ENCODE peak calls at places on chromosome 19, in eight cellular contexts. J is RWPE1; P is activated CD8-positive, alpha-beta memory T cell treated with anti-CD3 and anti-CD28 coated beads for 4 hours; L is NCI-H460; R is stimulated activated CD8-positive, alpha-beta memory T cell treated with anti-CD3 and anti-CD28 coated beads, Interleukin-7, amount 100 ng/mL, for 24 hours; E is naive thymus-derived CD8-positive, alpha-beta T cell; K is frontal cortex; I is left ventricle myocardium inferior. N is an unnamed sample.

GRCh38 chr19:55069137-55069858 is 6.3 kb upstream of the RDH13 start:
- DNase-seq in K (no peak), E (no peak), R (no peak), P (no peak), J (peak; percentile 56), L (no peak), I (no peak), N (peak; percentile 93)

GRCh38 chr19:40395956-40396355 is 6.0 kb upstream of the HIPK4 start:
- DNase-seq in J (no peak), K (no peak), P (no peak), E (no peak), L (no peak), I (no peak), R (no peak), N (no peak)

GRCh38 chr19:48308695-48309586 is 16.4 kb upstream of the EMP3 start:
- DNase-seq in I (no peak), L (no peak), R (no peak), E (no peak), P (no peak), K (no peak), J (no peak), N (peak; percentile 36)

GRCh38 chr19:5036733-5037681 is 68.1 kb downstream of the KDM4B start:
- DNase-seq in K (peak; percentile 70), E (no peak), P (no peak), J (no peak), R (no peak), I (peak; percentile 52), L (no peak), N (peak; percentile 69)

GRCh38 chr19:1744822-1745563 is 8.3 kb upstream of the ONECUT3 start:
- DNase-seq in P (no peak), L (no peak), E (no peak), K (no peak), J (no peak), I (no peak), R (no peak), N (no peak)

GRCh38 chr19:27860309-27860934 is 1352.5 kb downstream of the UQCRFS1 start:
- DNase-seq in E (no peak), L (no peak), R (no peak), K (no peak), J (no peak), P (no peak), I (no peak), N (no peak)

GRCh38 chr19:58279042-58279924 is 528 bp downstream of the ZNF8 start:
- DNase-seq in J (peak; percentile 54), P (peak; percentile 17), R (peak; percentile 27), I (peak; percentile 84), L (peak; percentile 14), E (no peak), K (peak; percentile 21), N (peak; percentile 62)

GRCh38 chr19:29674374-29675119 is 9.3 kb downstream of the PLEKHF1 start:
- DNase-seq in R (no peak), L (no peak), J (no peak), K (no peak), I (no peak), P (no peak), E (no peak), N (no peak)

GRCh38 chr19:47587295-47587694 is 14.3 kb upstream of the ZNF541 start:
- DNase-seq in K (no peak), P (no peak), I (no peak), J (peak; percentile 30), R (no peak), L (no peak), E (no peak), N (peak; percentile 58)

GRCh38 chr19:38705197-38706019 is 38.9 kb downstream of the CAPN12 start:
- DNase-seq in L (no peak), E (no peak), K (no peak), I (peak; percentile 71), J (no peak), P (no peak), R (no peak), N (no peak)

GRCh38 chr19:36113895-36114762 is 546 bp downstream of the POLR2I start:
- DNase-seq in E (no peak), P (no peak), R (peak; percentile 15), K (peak; percentile 48), J (no peak), L (no peak), I (no peak), N (peak; percentile 51)

GRCh38 chr19:20482721-20483120 is 82.9 kb downstream of the ZNF737 start:
- DNase-seq in J (no peak), L (no peak), I (no peak), R (no peak), E (no peak), P (no peak), K (no peak), N (no peak)

GRCh38 chr19:41025871-41026270 is 34.8 kb downstream of the CYP2B6 start:
- DNase-seq in J (no peak), K (no peak), E (no peak), I (no peak), R (no peak), L (no peak), P (no peak), N (no peak)

GRCh38 chr19:13794388-13794751 is 873 bp upstream of the ZSWIM4 start:
- DNase-seq in P (no peak), E (no peak), K (no peak), I (peak; percentile 83), R (no peak), J (peak; percentile 42), L (no peak), N (peak; percentile 68)